ENCODE peak calls at places on chromosomes 6 and 20, in six cellular contexts. N, G, X, R, Q and O are unnamed samples.

GRCh38 chr20:52814371-52814770 is 157.8 kb upstream of the TSHZ2 start:
- DNase-seq in G (no peak), X (no peak), Q (no peak), R (no peak), N (no peak), O (no peak)

GRCh38 chr6:154930490-154930889 is 64.6 kb upstream of the TIAM2 start:
- DNase-seq in X (no peak), G (no peak), Q (no peak), N (no peak), R (no peak), O (no peak)

GRCh38 chr20:910132-910839 is 5.8 kb downstream of the ANGPT4 start:
- DNase-seq in G (no peak), X (peak; percentile 47), R (no peak), Q (no peak), N (no peak), O (no peak)

GRCh38 chr6:127737009-127737486 is 160.1 kb downstream of the C6orf58 start:
- DNase-seq in N (no peak), R (peak; percentile 46), Q (peak; percentile 57), X (peak; percentile 75), G (peak; percentile 78), O (no peak)

GRCh38 chr6:19895866-19896579 is 58.9 kb downstream of the ID4 start:
- DNase-seq in G (peak; percentile 68), R (no peak), Q (no peak), X (no peak), N (no peak), O (no peak)

GRCh38 chr6:43181942-43182860 is at the start of gene CUL9:
- DNase-seq in R (peak; percentile 22), N (peak; percentile 94), X (peak; percentile 64), Q (peak; percentile 66), G (peak; percentile 53), O (peak; percentile 99)

GRCh38 chr6:44524491-44525227 is 137.2 kb downstream of the CDC5L start:
- DNase-seq in N (no peak), G (no peak), X (no peak), Q (no peak), R (no peak), O (no peak)

GRCh38 chr20:58649288-58650180 is 1.5 kb upstream of the STX16 start:
- DNase-seq in Q (no peak), X (no peak), N (peak; percentile 75), G (no peak), R (no peak), O (no peak)

GRCh38 chr6:164130585-164130984 is 716.1 kb downstream of the QKI start:
- DNase-seq in X (no peak), Q (no peak), G (no peak), R (no peak), N (no peak), O (no peak)

GRCh38 chr6:37570801-37571200 is 71.1 kb upstream of the CCDC167 start:
- DNase-seq in N (no peak), R (no peak), Q (no peak), X (no peak), G (no peak), O (no peak)

GRCh38 chr6:97394160-97394748 is 111.2 kb upstream of the MMS22L start:
- DNase-seq in Q (peak; percentile 55), X (peak; percentile 52), R (peak; percentile 12), G (peak; percentile 70), N (no peak), O (no peak)

GRCh38 chr6:132279592-132280139 is 121.6 kb downstream of the MOXD1 start:
- DNase-seq in X (peak; percentile 69), G (peak; percentile 70), N (peak; percentile 84), Q (peak; percentile 65), R (peak; percentile 21), O (peak; percentile 69)

GRCh38 chr6:12635813-12636212 is 80.8 kb upstream of the PHACTR1 start:
- DNase-seq in G (no peak), X (peak; percentile 39), Q (no peak), N (no peak), R (no peak), O (no peak)

GRCh38 chr20:60338556-60338955 is 380.3 kb downstream of the CDH26 start:
- DNase-seq in X (no peak), G (no peak), N (no peak), R (no peak), Q (no peak), O (no peak)

GRCh38 chr20:35954907-35955251 is 577 bp upstream of the SCAND1 start:
- DNase-seq in N (no peak), R (peak; percentile 12), G (peak; percentile 25), Q (no peak), X (peak; percentile 43), O (no peak)

GRCh38 chr6:108068618-108069017 is 5.9 kb downstream of the OSTM1 start:
- DNase-seq in N (no peak), X (no peak), Q (no peak), R (peak; percentile 76), G (no peak), O (no peak)

DNA sequence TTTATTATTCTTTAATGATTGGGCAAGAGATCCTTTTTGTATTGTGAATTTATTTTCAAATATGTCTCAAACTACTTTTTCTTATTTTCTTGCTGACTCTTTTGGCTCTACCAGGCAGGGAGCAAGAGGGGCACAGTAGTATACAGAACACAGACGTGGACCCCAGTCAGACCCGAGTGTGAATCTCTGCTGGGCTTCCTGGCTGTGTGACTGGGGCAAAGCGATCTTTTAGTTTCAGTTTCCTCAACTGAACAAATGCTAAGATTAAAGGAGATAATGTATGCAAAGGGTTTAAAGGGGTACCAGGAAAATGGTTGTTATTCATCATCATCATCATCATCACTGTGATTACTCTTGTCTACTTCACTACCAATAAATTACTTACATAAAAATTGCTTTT is 317.5 kb downstream of the HIVEP2 start:
- DNase-seq in R (no peak), N (no peak), Q (no peak), X (no peak), G (no peak), O (no peak)
- H3K4me3 ChIP-seq in R (no peak overlapping the region), N (no peak overlapping the region), Q (no peak overlapping the region), X (peak overlapping the region; percentile 35), G (no peak overlapping the region), O (no peak overlapping the region)

GRCh38 chr20:32912688-32913087 is 54.0 kb downstream of the EFCAB8 start:
- DNase-seq in N (no peak), Q (no peak), X (no peak), G (no peak), R (no peak), O (no peak)
- H3K4me3 ChIP-seq in N (no peak overlapping the region), Q (no peak overlapping the region), X (no peak overlapping the region), G (no peak overlapping the region), R (no peak overlapping the region), O (no peak overlapping the region)

DNA sequence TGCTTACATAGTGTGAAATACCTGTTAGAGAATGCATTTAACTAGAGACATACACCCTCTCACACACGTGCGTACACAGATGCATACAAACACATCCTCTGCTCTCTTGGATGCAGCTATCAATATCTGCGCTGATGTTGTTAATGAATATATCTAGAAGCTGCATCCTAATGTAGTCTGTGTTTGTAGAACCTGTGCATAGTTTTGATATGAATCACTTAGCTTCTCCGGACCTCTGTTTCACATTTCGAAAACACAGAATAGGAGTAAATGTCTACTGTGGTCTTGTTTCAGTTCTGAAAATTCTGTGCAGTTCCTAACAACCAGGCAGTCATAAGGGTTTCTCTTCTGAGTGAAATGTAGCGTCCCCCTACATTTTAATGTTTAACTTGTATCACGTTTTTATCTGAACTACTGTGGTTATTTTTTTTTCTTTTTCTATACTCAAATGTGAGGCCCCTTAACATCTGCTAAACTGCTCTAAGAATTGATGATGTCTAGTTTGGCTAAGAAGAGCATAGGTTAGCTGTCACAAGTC is 254.6 kb downstream of the TMEM242 start:
- DNase-seq in Q (no peak), X (no peak), R (no peak), N (no peak), G (peak; percentile 31), O (no peak)
- H3K4me3 ChIP-seq in Q (no peak overlapping the region), X (no peak overlapping the region), R (no peak overlapping the region), N (no peak overlapping the region), G (no peak overlapping the region), O (no peak overlapping the region)

GRCh38 chr6:166162599-166163342 is 4.9 kb downstream of the TBXT start:
- DNase-seq in G (no peak), Q (no peak), R (no peak), X (no peak), N (no peak), O (no peak)

GRCh38 chr6:166152660-166153059 is 15.0 kb downstream of the TBXT start:
- DNase-seq in G (no peak), R (no peak), N (no peak), Q (no peak), X (no peak), O (no peak)

GRCh38 chr6:166156942-166157341 is 10.7 kb downstream of the TBXT start:
- DNase-seq in R (no peak), Q (peak; percentile 17), N (no peak), X (peak; percentile 3), G (no peak), O (no peak)

DNA sequence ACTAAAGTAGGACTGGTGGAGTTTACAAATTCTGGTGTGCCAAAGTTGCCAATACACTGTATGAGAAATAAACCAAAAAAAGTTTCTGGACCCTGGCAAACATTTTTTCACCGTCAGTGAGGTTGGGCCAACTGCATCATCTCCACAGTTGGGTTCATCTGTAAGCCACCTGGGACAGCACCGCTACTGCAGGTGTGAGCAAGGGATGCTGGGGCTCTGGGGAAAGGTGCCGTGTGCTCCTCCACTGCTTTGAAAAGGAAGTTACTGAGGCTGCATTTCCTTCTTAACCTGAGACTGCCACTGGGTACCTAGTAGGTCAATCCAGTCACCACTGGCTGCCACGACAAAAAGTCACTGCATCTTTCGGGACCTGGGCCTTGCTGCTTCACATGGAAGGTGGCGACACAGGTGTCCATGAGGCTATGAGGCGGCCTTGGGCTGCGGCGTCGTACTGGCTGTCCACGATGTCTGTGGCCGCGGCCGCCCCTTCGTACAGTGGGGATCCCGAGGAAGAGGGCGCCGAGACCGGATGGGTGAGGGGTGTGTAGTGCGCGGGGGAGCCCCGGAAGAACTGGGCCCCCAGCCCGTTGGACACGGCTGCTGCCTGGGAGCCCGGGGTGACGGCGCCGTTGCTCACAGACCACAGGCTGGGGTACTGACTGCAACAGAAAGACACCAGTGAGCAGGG is 9.6 kb downstream of the TBXT start:
- DNase-seq in G (no peak), R (no peak), Q (no peak), X (no peak), N (no peak), O (no peak)
- H3K4me3 ChIP-seq in G (no peak overlapping the region), R (no peak overlapping the region), Q (no peak overlapping the region), X (no peak overlapping the region), N (no peak overlapping the region), O (no peak overlapping the region)

GRCh38 chr6:147973806-147974205 is 368.8 kb upstream of the SASH1 start:
- DNase-seq in N (no peak), Q (no peak), X (no peak), R (no peak), G (no peak), O (no peak)
- H3K4me3 ChIP-seq in N (no peak overlapping the region), Q (no peak overlapping the region), X (no peak overlapping the region), R (no peak overlapping the region), G (no peak overlapping the region), O (no peak overlapping the region)

DNA sequence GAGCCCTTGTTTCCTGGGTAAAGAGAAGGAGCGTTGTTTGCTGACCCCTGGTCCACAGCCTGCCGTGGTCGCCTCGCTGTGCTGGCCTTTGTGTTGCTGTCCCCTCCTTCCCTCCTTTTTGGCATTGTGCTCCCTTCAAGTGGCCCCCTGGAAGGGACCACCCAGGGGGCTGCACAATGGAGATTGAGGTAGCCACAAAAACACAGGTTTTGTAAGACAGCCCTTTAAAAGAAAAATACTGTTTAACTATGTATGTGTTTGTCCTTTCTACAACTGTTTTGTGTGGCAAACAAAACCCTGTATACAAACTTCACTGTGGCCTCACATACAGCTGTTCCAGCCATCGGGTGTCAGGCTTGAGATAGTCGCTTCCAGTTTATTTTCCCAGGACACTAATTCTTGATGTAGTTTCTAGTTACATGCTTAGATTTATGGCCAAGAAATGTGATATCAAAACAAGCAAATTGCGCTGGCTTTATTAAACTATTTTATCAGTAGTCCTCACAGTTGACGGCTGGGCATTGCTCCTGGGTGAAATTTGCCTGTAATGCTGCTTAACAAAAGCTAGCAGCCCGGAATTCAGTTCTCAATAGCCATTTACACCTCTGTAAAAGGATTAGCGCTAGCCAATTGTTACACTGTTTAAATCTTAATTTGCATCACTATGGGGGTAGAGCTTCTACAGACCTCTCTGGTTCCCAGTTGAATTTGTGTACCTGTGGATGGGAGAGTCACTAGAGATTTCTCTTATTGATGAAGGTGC is 64.1 kb downstream of the KIZ start:
- DNase-seq in N (no peak), X (no peak), G (no peak), R (no peak), Q (no peak), O (no peak)
- H3K4me3 ChIP-seq in N (no peak overlapping the region), X (no peak overlapping the region), G (no peak overlapping the region), R (no peak overlapping the region), Q (no peak overlapping the region), O (no peak overlapping the region)